ENCODE peak calls at places on chromosomes 3 and 15, in four cellular contexts. Z is Panc1, R is caudate nucleus, W is dorsolateral prefrontal cortex. J is an unnamed sample.

GRCh38 chr15:91408476-91409076 is 308.5 kb downstream of the SV2B start:
- DNase-seq in Z (no peak), R (peak), W (no peak), J (no peak)

GRCh38 chr3:53030864-53031445 is 14.9 kb downstream of the SFMBT1 start:
- DNase-seq in Z (no peak), R (no peak), W (no peak), J (no peak)

GRCh38 chr3:56758539-56758981 is 43.2 kb downstream of the ARHGEF3 start:
- DNase-seq in Z (no peak), R (no peak), W (no peak), J (no peak)

GRCh38 chr3:172065967-172066762 is 26.8 kb downstream of the FNDC3B start:
- DNase-seq in Z (no peak), R (no peak), W (no peak), J (no peak)

GRCh38 chr15:52019394-52020252 is 604 bp downstream of the MAPK6 start:
- DNase-seq in Z (peak), R (peak), W (peak), J (no peak)

GRCh38 chr15:90079619-90080559 is 22.4 kb downstream of the IDH2 start:
- DNase-seq in Z (no peak), R (no peak), W (no peak), J (no peak)

GRCh38 chr3:127207727-127208482 is 15.0 kb downstream of the PRR23E start:
- DNase-seq in Z (no peak), R (no peak), W (no peak), J (no peak)

GRCh38 chr3:105853801-105854432 is 14.9 kb downstream of the CBLB start:
- DNase-seq in Z (no peak), R (no peak), W (no peak), J (no peak)

GRCh38 chr3:158471639-158472294 is 99.2 kb upstream of the MLF1 start:
- DNase-seq in Z (peak), R (no peak), W (no peak), J (no peak)

GRCh38 chr3:146432066-146432465 is 37.3 kb downstream of the PLSCR2 start:
- DNase-seq in Z (no peak), R (no peak), W (no peak), J (no peak)

GRCh38 chr3:41574900-41575299 is 375.6 kb downstream of the CTNNB1 start:
- DNase-seq in Z (no peak), R (no peak), W (no peak), J (no peak)

GRCh38 chr15:64013179-64014043 is 32.9 kb downstream of the DAPK2 start:
- DNase-seq in Z (no peak), R (no peak), W (no peak), J (no peak)

GRCh38 chr3:104257486-104257885 is 1109.2 kb upstream of the ALCAM start:
- DNase-seq in Z (no peak), R (no peak), W (no peak), J (no peak)

GRCh38 chr15:64856429-64857145 is 14.9 kb downstream of the PLEKHO2 start:
- DNase-seq in Z (no peak), R (peak), W (peak), J (no peak)

GRCh38 chr15:101242160-101242998 is 9.5 kb downstream of the CHSY1 start:
- DNase-seq in Z (no peak), R (no peak), W (no peak), J (no peak)

GRCh38 chr3:132726341-132726823 is 4.2 kb upstream of the NPHP3 start:
- DNase-seq in Z (no peak), R (peak), W (no peak), J (peak)

GRCh38 chr3:108477511-108478147 is 32.8 kb downstream of the MYH15 start:
- DNase-seq in Z (no peak), R (peak), W (no peak), J (no peak)

GRCh38 chr15:79988448-79989117 is 17.6 kb upstream of the BCL2A1 start:
- DNase-seq in Z (no peak), R (no peak), W (no peak), J (no peak)

GRCh38 chr3:155230382-155230781 is 63.1 kb downstream of the STRIT1 start:
- DNase-seq in Z (no peak), R (no peak), W (no peak), J (no peak)

GRCh38 chr3:4745240-4745620 is 234.0 kb upstream of the BHLHE40 start:
- DNase-seq in Z (no peak), R (no peak), W (no peak), J (no peak)

GRCh38 chr3:18062289-18063025 is 320.0 kb upstream of the TBC1D5 start:
- DNase-seq in Z (no peak), R (no peak), W (no peak), J (no peak)

GRCh38 chr3:20666091-20666490 is 480.1 kb upstream of the SGO1 start:
- DNase-seq in Z (no peak), R (no peak), W (no peak), J (no peak)

GRCh38 chr3:194271459-194272035 is 79.6 kb downstream of the CPN2 start:
- DNase-seq in Z (no peak), R (no peak), W (no peak), J (no peak)

GRCh38 chr3:194267744-194268658 is 83.1 kb downstream of the CPN2 start:
- DNase-seq in Z (no peak), R (no peak), W (no peak), J (no peak)

GRCh38 chr3:194270627-194271458 is 80.3 kb downstream of the CPN2 start:
- DNase-seq in Z (no peak), R (peak), W (peak), J (no peak)

GRCh38 chr3:194268659-194269487 is 82.3 kb downstream of the CPN2 start:
- DNase-seq in Z (no peak), R (no peak), W (no peak), J (no peak)

DNA sequence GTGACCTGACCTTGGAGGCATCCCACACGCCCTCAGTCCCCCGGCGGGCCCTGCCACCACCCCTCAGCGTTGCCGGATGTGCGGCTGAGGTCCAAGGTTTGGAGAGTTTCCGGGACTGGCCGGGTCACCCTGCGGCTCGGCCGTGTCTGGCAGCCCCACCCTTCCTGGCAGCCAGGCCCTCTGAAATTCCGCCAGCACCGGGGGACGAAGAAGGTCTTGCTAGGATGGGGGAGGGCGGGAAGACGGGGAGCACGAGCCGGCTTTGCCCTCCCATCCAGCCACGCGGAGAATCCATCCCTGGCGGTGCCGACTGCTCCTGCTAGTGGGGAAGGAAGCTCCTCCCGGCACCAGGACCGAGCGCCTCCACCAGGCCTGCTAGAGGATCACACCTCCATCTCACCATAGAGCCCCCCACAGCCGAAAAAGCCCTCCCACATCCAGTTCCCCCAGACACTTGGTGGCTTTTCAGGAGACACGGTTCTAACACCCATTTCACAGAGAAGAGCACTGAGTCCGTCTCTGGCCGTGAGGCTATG is 81.5 kb downstream of the CPN2 start:
- DNase-seq in Z (no peak), R (peak), W (no peak), J (no peak)
- H3K27ac ChIP-seq in Z (peak), R (no peak), W (no peak), J (no peak)

DNA sequence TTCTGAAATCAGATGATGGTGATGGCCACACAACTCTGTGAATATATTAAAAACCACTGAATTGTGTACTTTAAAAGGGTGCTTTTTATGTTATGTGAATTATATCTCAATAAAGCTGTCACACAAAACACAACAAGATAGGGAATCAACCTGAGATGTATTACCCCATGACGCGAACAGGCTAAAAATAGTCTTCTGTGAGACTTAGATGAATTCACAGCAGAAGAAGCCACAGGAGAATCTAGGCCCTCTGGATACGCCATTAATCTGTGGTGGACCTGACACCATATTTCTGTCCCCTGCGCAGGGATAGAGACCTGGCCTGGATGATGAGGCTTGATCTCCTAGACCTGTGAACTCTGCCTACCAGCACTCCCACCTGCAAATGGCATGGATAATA is 146.0 kb upstream of the HACD2 start:
- DNase-seq in Z (no peak), R (no peak), W (no peak), J (no peak)
- H3K27ac ChIP-seq in Z (no peak), R (no peak), W (no peak), J (no peak)

DNA sequence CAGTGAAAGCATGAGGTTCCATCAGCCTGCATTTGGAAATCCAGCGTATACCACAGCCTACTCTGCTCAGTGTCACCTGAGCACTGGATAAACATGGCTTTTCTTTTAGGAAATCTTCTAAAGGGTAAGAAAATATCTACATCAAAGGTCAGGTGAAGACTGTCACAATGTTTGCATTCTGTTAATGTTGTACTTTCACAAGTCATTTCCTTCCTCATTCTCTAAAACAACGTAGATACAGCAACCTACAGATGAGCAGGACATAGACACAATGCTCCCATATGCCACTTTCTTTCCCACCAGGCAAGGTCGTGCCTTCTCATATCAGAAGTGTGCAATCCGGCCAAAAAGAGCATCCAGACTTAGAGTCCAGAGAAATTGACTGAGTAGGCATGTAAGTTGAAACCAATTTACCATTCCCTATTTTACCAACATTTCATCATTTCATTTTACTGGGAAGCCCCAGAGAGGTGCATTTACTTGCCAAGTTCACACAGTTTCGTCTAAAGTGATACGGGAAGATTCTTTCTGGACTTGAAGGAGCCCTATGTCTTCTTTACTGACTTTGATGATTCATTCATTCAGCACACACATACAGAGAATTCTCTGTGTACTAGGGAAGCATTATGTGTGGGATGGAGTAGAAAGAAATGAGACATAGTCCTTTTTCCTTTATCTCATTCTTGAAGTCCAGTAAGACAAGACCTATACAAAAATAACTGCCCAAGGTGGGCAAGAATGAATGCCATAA is 30.6 kb upstream of the LPP start:
- DNase-seq in Z (no peak), R (no peak), W (no peak), J (no peak)
- H3K27ac ChIP-seq in Z (no peak), R (no peak), W (no peak), J (no peak)

GRCh38 chr3:9088431-9089353 is 125.4 kb upstream of the RAD18 start:
- DNase-seq in Z (no peak), R (peak), W (no peak), J (no peak)
- H3K27ac ChIP-seq in Z (no peak), R (peak), W (peak), J (no peak)

DNA sequence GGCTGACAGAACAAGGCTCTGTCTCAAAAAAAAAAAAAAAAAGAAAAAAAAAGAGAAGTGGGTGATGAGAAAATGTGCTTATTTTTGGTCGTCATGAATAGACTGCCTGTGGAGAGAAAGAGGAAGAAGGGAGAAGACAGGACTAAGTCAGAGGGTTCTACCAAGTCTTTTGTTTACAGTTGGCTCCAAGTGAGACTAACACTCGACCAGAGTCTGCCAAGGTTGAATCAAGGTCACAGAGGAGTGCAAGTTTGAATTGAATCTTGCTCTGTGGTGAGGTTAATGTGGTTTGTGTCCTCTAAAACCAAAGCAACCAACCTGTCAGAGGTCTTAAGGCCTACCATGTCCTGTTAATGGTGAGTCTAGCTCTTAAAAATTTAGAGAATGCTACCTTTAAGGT is 334.1 kb upstream of the GRM7 start:
- DNase-seq in Z (no peak), R (no peak), W (no peak), J (no peak)
- H3K27ac ChIP-seq in Z (no peak), R (no peak), W (no peak), J (no peak)

DNA sequence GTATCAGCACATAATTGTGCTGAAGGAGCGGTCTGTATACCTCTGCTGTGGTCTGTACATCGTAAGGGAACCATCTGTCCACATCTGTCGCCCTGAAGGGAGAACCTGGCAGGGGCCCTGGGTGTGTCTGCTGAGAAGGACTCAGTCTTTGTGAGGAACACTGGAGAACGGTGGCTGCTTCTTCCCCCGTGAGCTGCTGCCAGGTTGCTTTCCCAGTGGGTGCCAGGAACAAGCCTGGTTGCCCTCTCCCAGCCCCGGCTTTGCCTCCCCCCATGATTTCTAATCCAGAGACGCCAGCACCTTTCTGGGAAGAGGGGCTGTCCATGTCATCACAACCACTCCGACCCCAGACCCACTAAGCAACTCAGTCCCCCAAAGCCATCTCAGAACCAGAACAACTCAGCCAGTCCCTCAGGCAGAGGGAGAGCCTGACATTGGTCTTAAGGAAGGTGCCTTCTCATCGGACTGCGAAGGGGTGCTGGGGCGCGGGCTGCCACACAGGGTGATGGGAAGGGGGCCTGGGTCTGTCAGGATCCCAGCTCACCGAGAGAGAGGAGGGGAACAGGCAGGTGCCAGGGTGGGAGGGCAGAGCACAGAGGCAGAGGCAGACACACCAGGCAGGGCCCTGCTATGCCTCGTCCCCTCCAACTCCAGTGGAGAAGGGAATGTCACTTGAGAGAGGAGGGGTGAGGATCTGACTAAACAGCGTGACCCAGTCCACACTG is 8.5 kb downstream of the TNK2 start:
- DNase-seq in Z (no peak), R (no peak), W (no peak), J (no peak)
- H3K27ac ChIP-seq in Z (peak), R (peak), W (peak), J (no peak)

GRCh38 chr15:31338879-31339557 is 12.4 kb downstream of the KLF13 start:
- DNase-seq in Z (no peak), R (no peak), W (no peak), J (no peak)

GRCh38 chr15:31339558-31339895 is 12.9 kb downstream of the KLF13 start:
- DNase-seq in Z (no peak), R (no peak), W (no peak), J (no peak)

GRCh38 chr15:31340591-31340990 is 14.0 kb downstream of the KLF13 start:
- DNase-seq in Z (no peak), R (no peak), W (no peak), J (no peak)

GRCh38 chr15:31341036-31341435 is 14.4 kb downstream of the KLF13 start:
- DNase-seq in Z (no peak), R (no peak), W (no peak), J (no peak)

DNA sequence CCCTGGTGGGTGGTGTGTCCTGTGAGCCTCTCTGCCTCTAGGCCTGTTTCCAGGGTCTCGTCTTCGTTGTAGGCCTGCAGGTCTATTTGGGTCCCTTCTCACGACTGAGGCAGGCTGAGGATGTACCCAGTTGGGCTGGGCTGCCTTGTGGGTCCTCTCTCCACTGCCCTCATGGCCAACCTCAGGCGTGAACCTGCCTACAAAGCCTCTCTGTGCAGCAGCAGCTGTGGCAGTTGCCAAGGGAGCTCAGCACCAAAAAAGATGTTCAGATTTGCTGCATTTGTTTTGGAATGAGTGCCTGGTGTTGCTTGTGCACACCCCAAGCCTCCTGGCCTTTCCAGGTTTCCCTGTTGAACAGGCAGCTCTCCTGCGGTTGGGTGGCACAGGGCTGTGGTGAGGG is 13.4 kb downstream of the KLF13 start:
- DNase-seq in Z (no peak), R (no peak), W (no peak), J (no peak)
- H3K27ac ChIP-seq in Z (no peak), R (peak), W (peak), J (no peak)

DNA sequence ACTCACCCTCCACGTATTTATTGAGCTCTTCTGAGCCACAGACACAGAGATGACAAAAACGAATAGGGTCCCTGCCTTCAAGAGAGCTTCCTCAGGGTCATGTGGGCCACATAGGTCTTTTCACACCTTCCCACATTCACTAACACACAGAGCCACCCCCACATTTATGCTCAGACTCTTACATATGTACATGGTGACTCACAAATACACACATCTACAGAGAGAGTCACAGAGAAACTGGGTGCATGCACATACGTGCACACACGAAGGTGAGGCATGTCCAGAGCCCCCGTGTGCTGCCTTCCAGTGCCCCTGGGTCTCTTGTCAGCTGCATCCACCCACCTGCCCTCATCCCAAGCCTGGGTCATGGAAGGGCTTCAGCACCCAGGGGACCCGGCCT is 9.9 kb upstream of the TMEM115 start:
- DNase-seq in Z (no peak), R (no peak), W (no peak), J (no peak)
- H3K27ac ChIP-seq in Z (no peak), R (no peak), W (no peak), J (no peak)

DNA sequence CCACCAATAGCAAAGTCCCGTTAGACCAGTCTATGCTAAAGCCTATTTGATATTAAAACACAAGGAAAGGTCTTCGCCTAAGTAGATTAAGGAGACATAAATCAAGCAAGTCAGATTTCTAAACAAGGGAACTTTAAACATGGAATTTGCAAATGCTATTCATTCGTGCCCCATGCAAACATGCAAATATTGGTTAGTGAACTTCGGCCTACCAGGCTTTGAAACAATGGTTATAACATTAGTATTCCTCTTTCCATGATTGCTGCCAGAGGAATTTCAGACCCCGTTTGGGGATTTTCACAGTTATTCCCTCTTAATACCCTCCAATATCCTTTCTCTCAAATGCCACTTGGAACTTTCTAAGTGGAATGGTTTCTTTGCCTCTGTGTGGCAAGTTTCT is 36.9 kb upstream of the ZNF280D start:
- DNase-seq in Z (no peak), R (no peak), W (no peak), J (no peak)
- H3K27ac ChIP-seq in Z (no peak), R (no peak), W (no peak), J (no peak)

DNA sequence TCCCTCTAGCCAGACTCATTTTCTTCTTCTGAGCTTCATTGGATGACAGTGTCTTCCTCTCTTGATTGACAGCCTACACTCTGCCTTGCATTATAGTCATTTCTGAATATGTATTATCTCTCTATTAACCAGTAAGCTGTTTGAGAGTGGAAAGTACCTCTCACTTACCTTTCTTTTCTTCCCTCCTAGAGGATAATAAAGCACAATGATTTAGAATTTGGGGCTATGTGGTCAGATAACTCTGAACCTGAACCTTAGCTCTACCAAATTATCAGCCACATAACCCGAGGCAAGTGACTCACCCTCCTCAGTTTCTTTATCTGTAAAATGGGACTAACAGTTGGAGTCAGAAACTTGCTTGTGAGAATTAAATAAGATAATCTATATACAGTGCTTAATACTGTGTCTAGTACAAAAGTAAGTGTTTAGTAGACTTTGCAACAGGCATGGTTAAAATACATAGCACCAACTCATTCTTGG is 331.8 kb upstream of the TBL1XR1 start:
- DNase-seq in Z (no peak), R (no peak), W (no peak), J (no peak)
- H3K27ac ChIP-seq in Z (peak), R (no peak), W (no peak), J (no peak)